ENCODE peak calls at places on chromosomes 1 and 21, in four cellular contexts. V is HL-60, M is GM12878, B is K562. D is an unnamed sample.
A peak's percentile ranks its signal among the peaks of the same experiment; 100 is the strongest.

GRCh38 chr1:63752176-63752575 is 21.6 kb upstream of the ROR1 start:
- DNase-seq in B (no peak), V (no peak), M (no peak), D (no peak)

GRCh38 chr1:46285730-46286477 is 17.5 kb downstream of the LRRC41 start:
- DNase-seq in M (no peak), V (no peak), B (no peak), D (no peak)

GRCh38 chr1:19342077-19342775 is 30.1 kb downstream of the SLC66A1 start:
- DNase-seq in M (no peak), V (no peak), B (no peak), D (no peak)

GRCh38 chr1:152110365-152110859 is 4.8 kb downstream of the TCHH start:
- DNase-seq in V (peak; percentile 71), B (no peak), M (no peak), D (no peak)

GRCh38 chr21:41611966-41612606 is 104.1 kb upstream of the TMPRSS2 start:
- DNase-seq in B (peak; percentile 39), V (peak; percentile 4), M (no peak), D (no peak)

GRCh38 chr21:41926068-41926806 is 27.6 kb downstream of the C2CD2 start:
- DNase-seq in B (no peak), V (no peak), M (peak; percentile 68), D (no peak)

GRCh38 chr1:25033828-25034451 is 103.9 kb upstream of the RUNX3 start:
- DNase-seq in V (peak; percentile 98), B (no peak), M (no peak), D (no peak)

GRCh38 chr1:32991386-32991785 is 26.8 kb upstream of the RNF19B start:
- DNase-seq in V (no peak), M (no peak), B (no peak), D (no peak)

GRCh38 chr1:59375321-59376220 is 78.7 kb downstream of the FGGY start:
- DNase-seq in M (no peak), V (no peak), B (no peak), D (no peak)
- TF ChIP-seq SPI1 in M (no peak), V (no peak), B (no peak), D (no peak)

DNA sequence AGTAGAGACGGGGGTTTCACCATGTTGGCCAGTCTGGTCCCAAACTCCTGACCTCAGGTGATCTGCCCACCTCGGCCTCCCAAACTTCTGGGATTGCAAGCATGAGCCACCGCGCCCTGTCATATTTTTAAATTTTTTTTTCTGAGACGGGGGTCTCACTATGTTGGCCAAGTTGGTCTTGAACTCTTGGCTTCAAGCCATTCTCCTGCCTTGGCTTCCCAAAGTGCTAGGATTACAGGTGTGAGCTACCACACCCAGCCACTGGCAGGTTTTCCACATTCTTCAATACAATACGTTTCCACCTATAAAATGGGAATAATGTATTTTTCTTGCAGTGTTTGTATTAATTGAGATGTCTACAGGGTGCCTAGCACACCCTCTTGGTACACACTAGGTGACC is 3.4 kb upstream of the LEFTY1 start:
- DNase-seq in B (no peak), V (no peak), M (no peak), D (no peak)
- TF ChIP-seq SPI1 in B (no peak), V (no peak), M (no peak), D (no peak)

DNA sequence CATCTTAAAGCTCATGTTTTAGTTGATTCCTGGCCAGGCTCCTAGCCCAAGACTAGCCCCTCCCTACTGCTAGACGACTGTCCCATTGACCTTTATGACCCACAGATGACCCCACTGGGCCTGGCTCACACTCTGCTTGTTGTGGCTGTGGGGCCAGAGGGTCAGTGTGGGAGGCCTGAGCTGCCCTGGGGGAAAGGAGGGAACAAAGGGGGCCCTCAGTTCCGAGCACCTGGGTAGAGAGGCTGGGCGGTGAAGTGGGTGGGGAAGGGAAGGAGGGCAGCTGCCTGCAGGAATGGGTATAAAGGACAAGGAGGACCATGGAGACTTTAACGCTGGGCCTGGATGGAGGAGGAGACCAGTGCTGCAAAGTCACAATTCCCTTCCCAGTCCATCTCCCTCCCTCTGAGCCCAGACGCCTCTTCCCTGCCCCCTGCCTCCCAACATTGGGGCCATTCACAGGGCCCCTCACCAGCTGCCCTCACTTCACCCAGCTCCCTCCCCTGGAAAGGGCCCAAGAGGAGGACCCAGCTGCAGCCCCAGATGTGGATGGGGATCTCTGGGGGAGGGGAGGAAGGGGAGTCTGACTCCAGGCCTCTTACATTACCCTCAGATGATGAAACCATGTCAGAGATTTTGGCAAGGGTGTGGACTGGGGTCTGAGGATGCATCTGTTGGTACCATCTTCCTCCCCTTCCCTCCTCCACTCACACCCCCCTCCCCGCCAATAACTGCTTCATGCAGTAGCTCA is 911 bp upstream of the KIF21B start:
- DNase-seq in V (no peak), M (no peak), B (peak; percentile 55), D (no peak)
- TF ChIP-seq SPI1 in V (no peak), M (no peak), B (no peak), D (no peak)

DNA sequence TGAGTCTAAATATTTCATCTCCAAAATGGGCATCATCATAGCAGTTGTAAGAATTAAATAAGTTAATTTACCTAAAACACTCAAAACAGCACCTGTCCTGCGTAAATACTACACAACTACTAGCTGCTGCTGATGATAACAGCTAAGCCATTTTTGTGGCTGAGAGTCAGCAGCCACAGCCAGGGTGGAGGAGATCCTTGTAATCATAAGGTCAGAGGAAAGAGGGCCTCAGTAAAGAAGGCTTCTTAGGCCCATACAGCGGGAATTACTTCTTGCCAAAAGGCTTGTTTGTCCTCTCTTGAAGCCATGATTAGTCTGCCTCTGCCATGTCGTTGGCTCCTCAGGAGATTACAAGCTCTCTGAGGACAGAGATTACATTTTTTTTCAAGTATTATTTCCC is 245.0 kb downstream of the FGGY start:
- DNase-seq in B (no peak), M (no peak), V (no peak), D (no peak)
- TF ChIP-seq SPI1 in B (no peak), M (no peak), V (no peak), D (no peak)

DNA sequence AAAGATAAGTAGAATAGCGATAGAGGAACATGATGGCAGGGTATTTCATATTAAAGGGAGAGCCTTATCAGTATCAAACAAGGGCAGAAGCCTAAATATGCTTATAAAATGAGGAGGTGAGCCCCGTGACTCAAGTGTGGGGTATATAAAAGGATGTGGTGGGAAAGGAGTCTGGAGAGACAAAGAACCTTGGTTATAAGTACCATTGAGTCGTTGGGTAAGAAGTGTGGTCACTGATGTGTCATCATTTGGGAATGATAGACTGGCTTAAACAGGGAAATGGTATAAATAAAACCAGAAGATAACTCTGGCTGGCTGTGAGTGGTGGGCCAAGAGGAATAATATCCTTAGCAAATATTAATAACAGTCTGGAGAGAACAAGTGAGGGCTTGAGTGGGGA is 10.9 kb upstream of the CD5L start:
- DNase-seq in V (no peak), M (no peak), B (no peak), D (no peak)
- TF ChIP-seq SPI1 in V (no peak), M (no peak), B (no peak), D (no peak)

GRCh38 chr1:164466001-164466421 is 93.0 kb upstream of the PBX1 start:
- DNase-seq in B (no peak), V (no peak), M (no peak), D (no peak)
- TF ChIP-seq SPI1 in B (no peak), V (no peak), M (no peak), D (no peak)

DNA sequence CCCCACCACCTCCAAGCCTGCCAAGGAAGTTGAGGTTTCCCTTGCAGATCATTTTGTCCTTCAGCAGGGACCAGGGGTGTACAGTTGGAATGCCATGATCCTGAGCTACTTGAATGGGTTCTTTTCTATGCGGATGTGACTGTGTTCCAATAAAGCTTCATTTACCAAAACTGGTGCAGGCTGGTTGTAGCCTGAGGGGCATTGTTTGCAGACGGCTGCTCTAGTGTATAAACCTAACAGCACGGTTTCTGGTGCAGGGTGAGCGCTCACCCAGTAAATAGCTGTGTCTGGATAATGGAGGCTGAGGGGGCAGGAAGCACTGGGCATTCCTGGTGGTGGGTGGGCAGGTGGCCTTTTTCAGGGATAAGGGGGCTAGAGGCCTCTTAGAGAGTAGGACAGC is 72.7 kb upstream of the ACTL8 start:
- DNase-seq in V (no peak), M (no peak), B (no peak), D (no peak)
- TF ChIP-seq SPI1 in V (no peak), M (no peak), B (no peak), D (no peak)

DNA sequence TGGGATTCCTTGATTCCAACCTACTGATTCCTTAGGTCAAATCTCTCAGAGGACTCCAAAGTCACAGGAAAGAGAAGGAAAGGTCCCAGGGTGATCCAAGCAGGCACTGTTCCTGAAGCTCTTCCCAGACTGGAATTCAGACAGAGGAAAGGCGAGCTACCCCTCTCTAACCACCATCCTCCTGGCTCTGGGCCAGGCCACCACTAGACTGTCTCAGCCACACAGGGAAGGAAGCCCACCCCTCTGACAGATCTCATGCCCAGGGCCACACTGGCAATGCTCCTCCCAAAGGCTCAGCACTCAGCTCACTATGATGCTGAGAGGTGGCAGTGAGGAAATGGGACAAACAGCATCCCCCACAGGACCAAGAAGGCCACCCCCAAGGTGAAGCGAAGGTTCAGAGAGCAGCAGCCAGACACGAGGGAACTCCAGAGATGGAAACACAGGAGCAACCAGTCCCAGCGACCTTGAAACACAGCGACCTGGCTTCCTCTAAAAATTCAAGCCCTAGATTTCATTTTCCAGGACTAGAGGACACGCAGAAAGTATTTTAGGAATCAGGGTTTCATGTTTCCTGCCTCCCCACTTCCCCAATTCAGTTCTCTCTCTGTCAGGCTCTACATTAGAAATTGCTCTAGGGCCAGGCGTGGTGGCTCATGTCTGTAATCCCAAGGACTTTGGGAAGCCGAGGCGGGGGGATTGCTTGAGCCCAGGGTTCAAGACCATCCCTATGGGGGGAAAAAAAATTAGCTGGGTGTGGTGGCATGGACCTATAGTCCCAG is 18.8 kb downstream of the PIK3C2B start:
- DNase-seq in B (no peak), M (no peak), V (no peak), D (no peak)
- TF ChIP-seq SPI1 in B (peak; percentile 55), M (no peak), V (peak; percentile 80), D (peak; percentile 6)